ENCODE peak calls at places on chromosomes 4 and X, in four cellular contexts. One of them, this sample, is unnamed.

GRCh38 chrX:153623310-153624029 is 23.5 kb upstream of the DUSP9 start:
- DNase-seq in astrocyte of the spinal cord: no peak
- DNase-seq in sigmoid colon: peak; percentile 53
- DNase-seq in GM20000: no peak
- DNase-seq in this sample: no peak

GRCh38 chrX:37348237-37349130 is 680 bp upstream of the PRRG1 start:
- DNase-seq in astrocyte of the spinal cord: peak; percentile 14
- DNase-seq in GM20000: no peak
- DNase-seq in sigmoid colon: no peak
- DNase-seq in this sample: no peak

GRCh38 chr4:20486433-20486832 is 213.8 kb upstream of the PACRGL start:
- DNase-seq in astrocyte of the spinal cord: no peak
- DNase-seq in sigmoid colon: no peak
- DNase-seq in GM20000: no peak
- DNase-seq in this sample: no peak

GRCh38 chr4:111268769-111269414 is 646.0 kb upstream of the PITX2 start:
- DNase-seq in GM20000: peak; percentile 16
- DNase-seq in sigmoid colon: no peak
- DNase-seq in astrocyte of the spinal cord: peak; percentile 48
- DNase-seq in this sample: peak; percentile 46

GRCh38 chrX:56797966-56798711 is 69.1 kb downstream of the NBDY start:
- DNase-seq in GM20000: no peak
- DNase-seq in astrocyte of the spinal cord: no peak
- DNase-seq in sigmoid colon: peak; percentile 56
- DNase-seq in this sample: peak; percentile 1

GRCh38 chrX:13761606-13762005 is 27.1 kb downstream of the OFD1 start:
- DNase-seq in sigmoid colon: no peak
- DNase-seq in GM20000: peak; percentile 23
- DNase-seq in astrocyte of the spinal cord: no peak
- DNase-seq in this sample: peak; percentile 30

GRCh38 chr4:145937990-145938611 is 522 bp downstream of the ZNF827 start:
- DNase-seq in sigmoid colon: no peak
- DNase-seq in GM20000: peak; percentile 70
- DNase-seq in astrocyte of the spinal cord: peak; percentile 52
- DNase-seq in this sample: peak; percentile 67

GRCh38 chrX:12149670-12150407 is 11.6 kb downstream of the FRMPD4 start:
- DNase-seq in GM20000: no peak
- DNase-seq in astrocyte of the spinal cord: no peak
- DNase-seq in sigmoid colon: no peak
- DNase-seq in this sample: no peak

GRCh38 chrX:55057691-55058249 is 17.1 kb upstream of the PAGE2B start:
- DNase-seq in astrocyte of the spinal cord: peak; percentile 38
- DNase-seq in GM20000: peak; percentile 25
- DNase-seq in sigmoid colon: no peak
- DNase-seq in this sample: peak; percentile 34

GRCh38 chr4:67754288-67754687 is at the start of gene GNRHR:
- DNase-seq in astrocyte of the spinal cord: no peak
- DNase-seq in GM20000: no peak
- DNase-seq in sigmoid colon: no peak
- DNase-seq in this sample: no peak

GRCh38 chr4:41232406-41232805 is 18.1 kb upstream of the APBB2 start:
- DNase-seq in GM20000: no peak
- DNase-seq in astrocyte of the spinal cord: no peak
- DNase-seq in sigmoid colon: no peak
- DNase-seq in this sample: no peak

GRCh38 chr4:77349796-77350195 is 192.8 kb downstream of the CCNG2 start:
- DNase-seq in astrocyte of the spinal cord: no peak
- DNase-seq in GM20000: no peak
- DNase-seq in sigmoid colon: no peak
- DNase-seq in this sample: no peak
- TF ChIP-seq CTCF in astrocyte of the spinal cord: no peak
- TF ChIP-seq CTCF in GM20000: no peak
- TF ChIP-seq CTCF in sigmoid colon: no peak
- TF ChIP-seq CTCF in this sample: no peak

GRCh38 chr4:98935633-98936032 is 6.7 kb upstream of the EIF4E start:
- DNase-seq in astrocyte of the spinal cord: no peak
- DNase-seq in sigmoid colon: no peak
- DNase-seq in GM20000: no peak
- DNase-seq in this sample: no peak

GRCh38 chr4:98937977-98938376 is 9.0 kb upstream of the EIF4E start:
- DNase-seq in astrocyte of the spinal cord: no peak
- DNase-seq in GM20000: no peak
- DNase-seq in sigmoid colon: no peak
- DNase-seq in this sample: no peak

GRCh38 chr4:98939446-98939845 is 10.5 kb upstream of the EIF4E start:
- DNase-seq in astrocyte of the spinal cord: no peak
- DNase-seq in GM20000: no peak
- DNase-seq in sigmoid colon: no peak
- DNase-seq in this sample: no peak

GRCh38 chr4:98938386-98938785 is 9.5 kb upstream of the EIF4E start:
- DNase-seq in astrocyte of the spinal cord: peak; percentile 20
- DNase-seq in sigmoid colon: no peak
- DNase-seq in GM20000: no peak
- DNase-seq in this sample: no peak

DNA sequence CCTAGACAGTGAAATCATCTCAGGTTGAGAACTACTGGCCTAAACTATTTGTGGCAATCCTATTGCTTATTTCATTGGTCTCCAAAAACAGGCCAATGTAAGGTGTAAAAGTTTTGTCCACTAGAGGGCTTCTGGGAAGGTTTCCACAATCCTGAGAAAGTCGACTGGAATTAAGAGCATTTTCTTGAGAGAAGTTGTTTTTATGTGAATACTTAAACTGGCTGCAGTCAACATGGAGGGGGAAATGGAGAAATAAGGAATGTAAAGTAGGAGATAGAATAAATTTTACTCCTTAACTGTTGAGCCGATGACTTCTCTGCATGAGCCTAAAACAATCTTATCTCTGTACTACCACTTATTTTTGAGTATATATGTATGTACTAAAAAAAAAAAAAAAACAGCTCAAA is 11.0 kb upstream of the EIF4E start:
- DNase-seq in sigmoid colon: no peak
- DNase-seq in astrocyte of the spinal cord: peak; percentile 79
- DNase-seq in GM20000: no peak
- DNase-seq in this sample: no peak
- TF ChIP-seq CTCF in sigmoid colon: no peak
- TF ChIP-seq CTCF in astrocyte of the spinal cord: peak; percentile 82
- TF ChIP-seq CTCF in GM20000: peak; percentile 37
- TF ChIP-seq CTCF in this sample: peak; percentile 55

GRCh38 chr4:2696423-2696822 is 59.7 kb downstream of the TNIP2 start:
- DNase-seq in sigmoid colon: no peak
- DNase-seq in astrocyte of the spinal cord: no peak
- DNase-seq in GM20000: peak; percentile 86
- DNase-seq in this sample: peak; percentile 88
- TF ChIP-seq CTCF in sigmoid colon: no peak
- TF ChIP-seq CTCF in astrocyte of the spinal cord: no peak
- TF ChIP-seq CTCF in GM20000: no peak
- TF ChIP-seq CTCF in this sample: peak; percentile 35

GRCh38 chr4:76439491-76439890 is 4.5 kb downstream of the SHROOM3 start:
- DNase-seq in sigmoid colon: no peak
- DNase-seq in GM20000: no peak
- DNase-seq in astrocyte of the spinal cord: no peak
- DNase-seq in this sample: no peak

GRCh38 chr4:76430519-76431388 is 4.3 kb upstream of the SHROOM3 start:
- DNase-seq in GM20000: peak; percentile 65
- DNase-seq in sigmoid colon: no peak
- DNase-seq in astrocyte of the spinal cord: peak; percentile 67
- DNase-seq in this sample: peak; percentile 62

GRCh38 chr4:76434901-76435688 is at the start of gene SHROOM3:
- DNase-seq in GM20000: no peak
- DNase-seq in sigmoid colon: no peak
- DNase-seq in astrocyte of the spinal cord: peak; percentile 51
- DNase-seq in this sample: no peak

GRCh38 chr4:76435689-76436176 is 704 bp downstream of the SHROOM3 start:
- DNase-seq in astrocyte of the spinal cord: peak; percentile 49
- DNase-seq in sigmoid colon: no peak
- DNase-seq in GM20000: no peak
- DNase-seq in this sample: no peak
- TF ChIP-seq CTCF in astrocyte of the spinal cord: peak; percentile 21
- TF ChIP-seq CTCF in sigmoid colon: no peak
- TF ChIP-seq CTCF in GM20000: no peak
- TF ChIP-seq CTCF in this sample: no peak

DNA sequence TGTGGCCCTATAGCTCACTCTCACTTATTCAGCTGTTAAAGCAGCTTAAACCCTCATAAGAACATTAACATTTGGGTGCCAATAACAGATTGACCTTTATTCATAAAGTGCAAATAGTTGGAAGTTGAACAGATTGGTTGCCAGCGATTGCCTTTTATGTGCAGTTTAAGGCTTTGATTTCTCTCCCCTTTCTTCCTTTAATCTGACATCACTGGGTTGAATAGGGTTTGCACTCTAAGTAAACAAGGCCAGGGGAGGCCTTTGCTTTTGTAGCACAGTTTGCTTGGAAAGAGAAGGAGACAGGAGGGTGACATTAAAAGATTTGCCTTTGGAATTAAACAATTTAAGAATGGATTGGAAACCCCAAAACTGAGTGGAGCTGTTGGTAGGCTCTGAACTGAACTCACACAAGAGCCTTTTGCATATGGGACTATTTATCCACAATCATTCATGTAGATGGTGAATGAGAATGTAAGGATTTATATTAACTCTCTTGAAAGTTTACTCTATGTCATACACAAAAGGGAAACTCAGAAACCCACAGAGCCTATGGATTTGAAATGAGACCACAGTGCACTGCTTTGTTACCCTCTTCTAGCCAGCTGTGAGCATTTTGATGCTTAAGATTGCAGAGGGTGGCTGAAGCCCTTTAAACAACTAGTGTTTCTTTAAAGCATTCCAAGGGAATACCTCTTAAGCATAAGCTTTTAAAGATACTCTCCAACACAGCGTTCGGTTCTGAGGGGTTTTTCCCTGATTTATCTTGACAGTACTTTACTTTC is 114.1 kb downstream of the NKX6-1 start:
- DNase-seq in astrocyte of the spinal cord: no peak
- DNase-seq in sigmoid colon: no peak
- DNase-seq in GM20000: no peak
- DNase-seq in this sample: no peak
- TF ChIP-seq CTCF in astrocyte of the spinal cord: no peak
- TF ChIP-seq CTCF in sigmoid colon: no peak
- TF ChIP-seq CTCF in GM20000: no peak
- TF ChIP-seq CTCF in this sample: no peak

GRCh38 chr4:36322921-36323354 is 41.5 kb downstream of the DTHD1 start:
- DNase-seq in sigmoid colon: no peak
- DNase-seq in GM20000: peak; percentile 20
- DNase-seq in astrocyte of the spinal cord: no peak
- DNase-seq in this sample: peak; percentile 16
- TF ChIP-seq CTCF in sigmoid colon: no peak
- TF ChIP-seq CTCF in GM20000: no peak
- TF ChIP-seq CTCF in astrocyte of the spinal cord: no peak
- TF ChIP-seq CTCF in this sample: peak; percentile 6

This sample was measured in GM13977.